ENCODE peak calls at places on chromosomes 13 and 19, in ten cellular contexts. U is CD8-positive, alpha-beta T cell; C is caudate nucleus; B is upper lobe of right lung; N is GM23248; V is ovary; Y is ascending aorta; I is heart right ventricle; E is psoas muscle; Z is aorta. A is an unnamed sample.

GRCh38 chr13:66076417-66076816 is 1153.7 kb downstream of the PCDH9 start:
- DNase-seq in U (no peak), C (no peak), B (no peak), N (no peak), V (no peak), Y (no peak), I (no peak), E (no peak), Z (no peak), A (no peak)

GRCh38 chr13:75771818-75772217 is 135.7 kb downstream of the LMO7 start:
- DNase-seq in U (no peak), C (no peak), B (no peak), N (peak), V (no peak), Y (no peak), I (no peak), E (no peak), Z (no peak), A (no peak)

GRCh38 chr19:4640247-4641000 is 1.1 kb downstream of the TNFAIP8L1 start:
- DNase-seq in U (no peak), C (no peak), B (no peak), N (no peak), V (no peak), Y (no peak), I (no peak), E (no peak), Z (no peak), A (no peak)

GRCh38 chr19:39497850-39498261 is 891 bp upstream of the DLL3 start:
- DNase-seq in U (no peak), C (no peak), B (no peak), N (peak), V (peak), Y (no peak), I (peak), E (no peak), Z (no peak), A (no peak)

GRCh38 chr13:53010374-53011105 is 18.1 kb upstream of the OLFM4 start:
- DNase-seq in U (no peak), C (no peak), B (no peak), N (no peak), V (no peak), Y (no peak), I (no peak), E (no peak), Z (no peak), A (peak)

GRCh38 chr13:78625384-78625783 is 22.0 kb upstream of the POU4F1 start:
- DNase-seq in U (no peak), C (no peak), B (no peak), N (no peak), V (no peak), Y (no peak), I (no peak), E (no peak), Z (no peak), A (no peak)

GRCh38 chr19:1469936-1470863 is 8.8 kb downstream of the C19orf25 start:
- DNase-seq in U (peak), C (peak), B (no peak), N (peak), V (peak), Y (no peak), I (peak), E (peak), Z (no peak), A (no peak)

GRCh38 chr19:3743486-3743885 is 18.0 kb downstream of the APBA3 start:
- DNase-seq in U (no peak), C (no peak), B (no peak), N (peak), V (no peak), Y (no peak), I (no peak), E (no peak), Z (no peak), A (no peak)

GRCh38 chr13:36395280-36395679 is 37.0 kb upstream of the CCNA1 start:
- DNase-seq in U (no peak), C (no peak), B (no peak), N (peak), V (no peak), Y (no peak), I (no peak), E (no peak), Z (no peak), A (no peak)

GRCh38 chr19:7497292-7497691 is 8.5 kb upstream of the PEX11G start:
- DNase-seq in U (no peak), C (no peak), B (no peak), N (peak), V (no peak), Y (no peak), I (no peak), E (no peak), Z (no peak), A (no peak)

GRCh38 chr13:21324793-21325192 is 134.3 kb downstream of the ZDHHC20 start:
- DNase-seq in U (no peak), C (no peak), B (no peak), N (no peak), V (no peak), Y (no peak), I (no peak), E (no peak), Z (no peak), A (no peak)

GRCh38 chr13:42969558-42970172 is 22.4 kb downstream of the EPSTI1 start:
- DNase-seq in U (peak), C (peak), B (peak), N (peak), V (peak), Y (peak), I (peak), E (peak), Z (peak), A (no peak)

GRCh38 chr19:52981329-52981728 is 18.6 kb upstream of the ZNF816 start:
- DNase-seq in U (no peak), C (no peak), B (no peak), N (no peak), V (no peak), Y (no peak), I (no peak), E (no peak), Z (no peak), A (no peak)

GRCh38 chr13:97226013-97226412 is 3.9 kb downstream of the MBNL2 start:
- DNase-seq in U (no peak), C (no peak), B (no peak), N (no peak), V (no peak), Y (no peak), I (no peak), E (no peak), Z (no peak), A (no peak)

GRCh38 chr13:44972956-44973581 is 16.2 kb downstream of the NUFIP1 start:
- DNase-seq in U (no peak), C (no peak), B (no peak), N (peak), V (no peak), Y (no peak), I (no peak), E (no peak), Z (no peak), A (no peak)

GRCh38 chr13:28579334-28579733 is 79.6 kb upstream of the POMP start:
- DNase-seq in U (no peak), C (no peak), B (no peak), N (no peak), V (no peak), Y (no peak), I (no peak), E (no peak), Z (no peak), A (no peak)

GRCh38 chr13:111626371-111627305 is 306.2 kb downstream of the TEX29 start:
- DNase-seq in U (no peak), C (no peak), B (no peak), N (no peak), V (no peak), Y (no peak), I (peak), E (no peak), Z (no peak), A (no peak)

GRCh38 chr19:35206379-35206778 is 22.2 kb downstream of the FAM187B start:
- DNase-seq in U (peak), C (no peak), B (no peak), N (no peak), V (no peak), Y (no peak), I (no peak), E (no peak), Z (no peak), A (no peak)

GRCh38 chr13:29849071-29849541 is 1.3 kb downstream of the UBL3 start:
- DNase-seq in U (peak), C (peak), B (no peak), N (peak), V (no peak), Y (peak), I (no peak), E (no peak), Z (no peak), A (no peak)

GRCh38 chr19:18809149-18809978 is 18.3 kb upstream of the COMP start:
- DNase-seq in U (no peak), C (no peak), B (no peak), N (peak), V (no peak), Y (peak), I (peak), E (peak), Z (peak), A (no peak)

GRCh38 chr13:25192936-25193335 is 20.8 kb upstream of the AMER2 start:
- DNase-seq in U (no peak), C (peak), B (no peak), N (no peak), V (no peak), Y (peak), I (no peak), E (no peak), Z (no peak), A (no peak)

GRCh38 chr13:91174886-91175501 is 172.5 kb upstream of the MIR17HG start:
- DNase-seq in U (no peak), C (no peak), B (peak), N (no peak), V (no peak), Y (no peak), I (no peak), E (no peak), Z (peak), A (no peak)

DNA sequence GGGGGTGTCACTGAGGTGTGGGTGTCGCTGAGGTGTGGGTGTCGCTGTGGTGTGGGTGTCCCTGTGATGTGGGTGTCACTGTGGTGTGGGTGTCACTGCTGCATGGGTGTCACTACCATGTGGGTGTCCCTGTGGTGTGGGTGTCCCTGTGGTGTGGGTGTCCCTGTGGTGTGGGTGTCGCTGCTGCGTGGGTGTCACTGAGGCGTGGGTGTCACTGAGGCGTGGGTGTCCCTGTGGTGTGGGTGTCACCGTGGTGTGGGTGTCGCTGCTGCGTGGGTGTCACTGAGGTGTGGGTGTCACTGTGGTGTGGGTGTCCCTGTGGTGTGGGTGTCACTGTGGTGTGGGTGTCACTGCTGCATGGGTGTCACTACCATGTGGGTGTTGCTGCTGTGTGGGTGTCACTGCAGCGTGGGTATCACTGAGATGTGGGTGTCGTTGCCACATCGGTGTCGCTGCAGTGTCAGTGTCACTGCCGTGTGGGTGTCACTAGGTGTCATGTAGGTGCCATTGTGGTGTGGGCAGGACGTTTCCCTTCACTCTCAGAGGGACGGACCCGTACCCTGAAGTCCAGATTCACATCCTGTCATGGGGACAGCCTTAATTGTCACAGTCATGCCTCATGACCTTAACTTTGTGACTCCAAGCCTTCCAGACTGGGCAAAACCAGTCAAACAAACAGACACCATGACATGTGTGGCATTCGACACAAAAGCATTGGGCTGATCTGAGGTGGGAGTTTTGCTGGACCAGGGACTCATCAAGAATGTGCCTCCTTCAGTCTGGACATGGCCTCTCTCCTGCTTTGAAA is 12.7 kb upstream of the GAS6 start:
- DNase-seq in U (peak), C (no peak), B (no peak), N (no peak), V (no peak), Y (no peak), I (no peak), E (no peak), Z (no peak), A (no peak)
- H3K27ac ChIP-seq in U (no peak), C (no peak), B (no peak), N (no peak), V (no peak), Y (no peak), I (no peak), E (no peak), Z (no peak), A (no peak)

GRCh38 chr19:33047422-33047821 is 17.3 kb downstream of the RHPN2 start:
- DNase-seq in U (no peak), C (no peak), B (peak), N (no peak), V (no peak), Y (no peak), I (no peak), E (no peak), Z (no peak), A (peak)
- H3K27ac ChIP-seq in U (no peak), C (no peak), B (no peak), N (no peak), V (no peak), Y (no peak), I (no peak), E (no peak), Z (no peak), A (peak)

DNA sequence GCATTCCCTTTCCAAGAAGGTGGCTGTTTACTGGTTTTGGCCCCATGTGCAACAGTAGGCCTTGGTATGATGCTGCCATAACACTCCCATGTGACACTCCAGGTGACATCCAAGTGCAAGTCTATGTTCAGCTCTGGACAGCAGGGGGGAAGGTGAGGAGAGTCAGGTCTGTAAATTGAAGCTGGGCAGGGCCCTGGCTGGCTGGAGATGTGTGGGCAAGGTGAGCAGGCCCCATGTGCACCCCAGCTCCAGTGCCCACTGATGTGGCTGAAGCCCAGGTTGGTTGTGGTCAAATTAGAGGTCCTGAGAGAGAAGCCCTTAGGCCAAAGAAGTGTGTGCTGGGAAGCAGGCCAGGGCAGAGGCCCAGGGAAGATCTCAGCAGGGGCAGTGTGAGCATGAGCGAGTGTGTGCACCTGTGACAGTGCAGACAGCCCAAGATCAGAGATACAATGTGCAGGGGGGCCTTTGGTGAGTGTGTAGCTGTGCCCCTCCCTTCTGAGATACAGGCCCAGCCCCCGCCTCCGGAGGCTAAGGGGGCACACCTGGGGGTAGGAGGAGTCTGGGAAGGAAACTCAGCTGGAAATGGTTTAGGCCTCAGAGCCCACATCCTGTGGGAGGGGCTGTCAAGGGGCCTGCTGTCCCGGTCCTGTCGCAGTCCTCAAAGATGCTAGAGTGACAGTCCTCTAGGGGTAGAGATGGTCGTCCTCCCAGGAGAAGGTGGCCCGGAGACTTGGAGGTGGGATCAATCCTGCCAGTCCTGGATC is 18.6 kb downstream of the DEDD2 start:
- DNase-seq in U (peak), C (no peak), B (no peak), N (no peak), V (no peak), Y (no peak), I (no peak), E (no peak), Z (peak), A (no peak)
- H3K27ac ChIP-seq in U (peak), C (no peak), B (peak), N (no peak), V (no peak), Y (no peak), I (no peak), E (no peak), Z (no peak), A (peak)

GRCh38 chr13:109748677-109749076 is 37.7 kb downstream of the IRS2 start:
- DNase-seq in U (no peak), C (no peak), B (no peak), N (no peak), V (no peak), Y (no peak), I (no peak), E (no peak), Z (no peak), A (no peak)
- H3K27ac ChIP-seq in U (no peak), C (no peak), B (no peak), N (no peak), V (no peak), Y (no peak), I (no peak), E (no peak), Z (no peak), A (no peak)

GRCh38 chr19:20565321-20566018 is at the start of gene ZNF737:
- DNase-seq in U (peak), C (peak), B (peak), N (peak), V (peak), Y (peak), I (peak), E (peak), Z (peak), A (peak)
- H3K27ac ChIP-seq in U (peak), C (peak), B (peak), N (peak), V (peak), Y (peak), I (peak), E (peak), Z (peak), A (peak)

GRCh38 chr19:27738569-27739193 is 1474.3 kb downstream of the UQCRFS1 start:
- DNase-seq in U (no peak), C (no peak), B (no peak), N (no peak), V (no peak), Y (no peak), I (no peak), E (no peak), Z (no peak), A (no peak)

GRCh38 chr19:27736225-27736624 is 1476.7 kb downstream of the UQCRFS1 start:
- DNase-seq in U (no peak), C (no peak), B (no peak), N (no peak), V (no peak), Y (no peak), I (no peak), E (no peak), Z (no peak), A (no peak)

GRCh38 chr19:27734496-27735220 is 1478.3 kb downstream of the UQCRFS1 start:
- DNase-seq in U (no peak), C (no peak), B (no peak), N (no peak), V (no peak), Y (no peak), I (no peak), E (no peak), Z (no peak), A (no peak)

GRCh38 chr19:27733551-27734266 is 1479.2 kb downstream of the UQCRFS1 start:
- DNase-seq in U (no peak), C (no peak), B (no peak), N (no peak), V (no peak), Y (no peak), I (no peak), E (no peak), Z (no peak), A (no peak)

DNA sequence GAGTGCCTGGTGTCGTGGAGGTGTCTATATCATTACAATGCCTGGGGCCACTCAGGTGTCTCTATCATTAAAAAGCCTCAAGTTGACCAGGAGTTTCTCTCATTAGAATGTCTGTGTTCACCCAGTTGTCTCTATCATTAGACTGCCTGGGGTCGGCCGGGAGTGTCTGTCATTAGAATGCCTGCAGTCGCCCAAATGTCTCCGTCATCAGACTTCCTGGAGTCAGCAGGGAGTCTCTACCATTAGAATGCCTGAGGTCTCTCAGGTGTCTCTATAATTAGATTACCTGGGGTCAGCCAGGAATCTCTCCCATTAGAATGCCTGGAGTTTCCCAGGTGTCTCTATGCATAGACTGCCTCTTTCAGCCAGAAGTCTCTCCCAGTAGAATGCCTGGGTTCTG is 1477.6 kb downstream of the UQCRFS1 start:
- DNase-seq in U (no peak), C (no peak), B (no peak), N (no peak), V (no peak), Y (no peak), I (no peak), E (no peak), Z (no peak), A (no peak)
- H3K27ac ChIP-seq in U (no peak), C (no peak), B (no peak), N (no peak), V (no peak), Y (no peak), I (no peak), E (no peak), Z (no peak), A (no peak)